ENCODE peak calls at places on chromosomes 5 and 9, in nine cellular contexts. B is uterus, H is H7, R is GM12892, Q is HCT116, A is WTC11, D is KBM-7, I is left cardiac atrium, E is astrocyte of the cerebellum. O is an unnamed sample.

GRCh38 chr5:71922584-71923106 is 184.6 kb upstream of the MAP1B start:
- DNase-seq in B (no peak), H (no peak), R (no peak), Q (peak), A (no peak), D (no peak), I (no peak), E (peak), O (no peak)

GRCh38 chr5:173328896-173329369 is 719 bp upstream of the STC2 start:
- DNase-seq in B (no peak), H (peak), R (no peak), Q (peak), A (peak), D (peak), I (no peak), E (no peak), O (peak)

GRCh38 chr5:176647870-176648466 is 684 bp downstream of the TSPAN17 start:
- DNase-seq in B (peak), H (peak), R (no peak), Q (no peak), A (no peak), D (no peak), I (peak), E (no peak), O (no peak)

GRCh38 chr5:87302061-87302460 is 34.4 kb downstream of the RASA1 start:
- DNase-seq in B (no peak), H (no peak), R (no peak), Q (no peak), A (no peak), D (no peak), I (no peak), E (peak), O (no peak)

GRCh38 chr9:35406183-35406959 is 83.5 kb upstream of the RUSC2 start:
- DNase-seq in B (peak), H (peak), R (no peak), Q (no peak), A (peak), D (no peak), I (peak), E (no peak), O (peak)

GRCh38 chr5:119378075-119378699 is 22.4 kb downstream of the TNFAIP8 start:
- DNase-seq in B (no peak), H (no peak), R (no peak), Q (no peak), A (no peak), D (no peak), I (no peak), E (no peak), O (no peak)

GRCh38 chr9:85427749-85428148 is 314.0 kb downstream of the AGTPBP1 start:
- DNase-seq in B (no peak), H (no peak), R (no peak), Q (no peak), A (no peak), D (no peak), I (no peak), E (no peak), O (no peak)

GRCh38 chr5:159956074-159956473 is 39.8 kb downstream of the ADRA1B start:
- DNase-seq in B (no peak), H (no peak), R (no peak), Q (no peak), A (no peak), D (no peak), I (no peak), E (no peak), O (no peak)

GRCh38 chr5:138726848-138727247 is 26.4 kb upstream of the CTNNA1 start:
- DNase-seq in B (no peak), H (no peak), R (no peak), Q (no peak), A (no peak), D (no peak), I (no peak), E (no peak), O (no peak)

GRCh38 chr5:90406466-90406865 is 3.1 kb downstream of the CETN3 start:
- DNase-seq in B (no peak), H (no peak), R (no peak), Q (no peak), A (no peak), D (no peak), I (no peak), E (no peak), O (peak)

GRCh38 chr9:71326360-71326759 is 204.9 kb upstream of the TRPM3 start:
- DNase-seq in B (no peak), H (no peak), R (no peak), Q (no peak), A (no peak), D (no peak), I (no peak), E (no peak), O (no peak)

GRCh38 chr5:68114641-68115040 is 100.9 kb upstream of the PIK3R1 start:
- DNase-seq in B (no peak), H (no peak), R (no peak), Q (no peak), A (no peak), D (no peak), I (no peak), E (peak), O (no peak)

GRCh38 chr9:32627394-32627954 is 8.0 kb downstream of the TAF1L start:
- DNase-seq in B (no peak), H (no peak), R (no peak), Q (peak), A (no peak), D (no peak), I (no peak), E (no peak), O (no peak)

GRCh38 chr5:180598797-180599589 is 7.7 kb upstream of the SCGB3A1 start:
- DNase-seq in B (no peak), H (peak), R (no peak), Q (no peak), A (peak), D (no peak), I (no peak), E (no peak), O (no peak)

GRCh38 chr5:147037517-147038205 is 159.1 kb upstream of the PPP2R2B start:
- DNase-seq in B (no peak), H (no peak), R (no peak), Q (peak), A (no peak), D (no peak), I (no peak), E (peak), O (no peak)